ENCODE peak calls at places on chromosomes 5 and 9, in six cellular contexts. R is HTR-8/SVneo; A is NCI-H446 treated with DMSO at 0.1 percent for 48 hours; M is activated CD4-positive, alpha-beta T cell treated with anti-CD3 and anti-CD28 coated beads for 36 hours; W is NCI-H1436; K is anterior cingulate cortex. T is an unnamed sample.

GRCh38 chr5:139725073-139725830 is 70.4 kb upstream of the PSD2 start:
- DNase-seq in M (no peak), W (no peak), R (peak; percentile 97), K (no peak), A (no peak), T (no peak)

GRCh38 chr5:179278119-179278518 is 67.1 kb downstream of the ADAMTS2 start:
- DNase-seq in R (no peak), K (no peak), W (no peak), M (no peak), A (no peak), T (no peak)

GRCh38 chr9:4301971-4302427 is 2.1 kb upstream of the GLIS3 start:
- DNase-seq in M (peak; percentile 59), A (no peak), W (no peak), K (no peak), R (peak; percentile 45), T (no peak)

GRCh38 chr9:119795395-119795794 is 426.2 kb upstream of the BRINP1 start:
- DNase-seq in M (no peak), W (no peak), R (no peak), K (no peak), A (no peak), T (no peak)

GRCh38 chr9:133689151-133689763 is 48.9 kb downstream of the SARDH start:
- DNase-seq in W (no peak), R (no peak), K (no peak), M (no peak), A (no peak), T (no peak)

GRCh38 chr5:113357696-113358476 is 76.9 kb downstream of the TSSK1B start:
- DNase-seq in M (no peak), R (no peak), K (no peak), W (no peak), A (no peak), T (no peak)

GRCh38 chr5:86684222-86684621 is 66.5 kb downstream of the COX7C start:
- DNase-seq in K (no peak), M (no peak), A (no peak), W (no peak), R (no peak), T (no peak)

GRCh38 chr5:92969781-92970237 is 611.2 kb downstream of the NR2F1-AS1 start:
- DNase-seq in K (no peak), M (no peak), A (no peak), W (no peak), R (no peak), T (no peak)

GRCh38 chr9:90813523-90813922 is 11.9 kb downstream of the SYK start:
- DNase-seq in A (no peak), M (no peak), W (no peak), R (no peak), K (no peak), T (no peak)

GRCh38 chr9:110101531-110102161 is 106.3 kb downstream of the C9orf152 start:
- DNase-seq in R (no peak), A (no peak), W (no peak), M (no peak), K (no peak), T (no peak)

GRCh38 chr5:9624196-9624947 is 5.8 kb downstream of the TAS2R1 start:
- DNase-seq in K (no peak), A (no peak), M (no peak), R (no peak), W (no peak), T (no peak)

GRCh38 chr5:39624268-39624886 is 199.6 kb upstream of the DAB2 start:
- DNase-seq in M (no peak), W (no peak), K (no peak), A (no peak), R (no peak), T (no peak)

GRCh38 chr9:134895103-134895502 is 14.5 kb downstream of the FCN2 start:
- DNase-seq in K (no peak), R (no peak), W (no peak), A (peak; percentile 68), M (no peak), T (no peak)

GRCh38 chr5:36403601-36404311 is 102.1 kb upstream of the RANBP3L start:
- DNase-seq in K (peak; percentile 2), M (no peak), R (no peak), W (no peak), A (no peak), T (no peak)

GRCh38 chr5:10854526-10855277 is 93.7 kb upstream of the DAP start:
- DNase-seq in W (no peak), R (no peak), M (no peak), A (no peak), K (no peak), T (no peak)

GRCh38 chr5:173782671-173783101 is 105.5 kb upstream of the CPEB4 start:
- DNase-seq in A (no peak), R (no peak), K (no peak), M (no peak), W (no peak), T (no peak)

GRCh38 chr5:97547999-97548797 is 365.2 kb upstream of the RIOK2 start:
- DNase-seq in K (no peak), R (no peak), A (no peak), M (no peak), W (no peak), T (no peak)

GRCh38 chr9:83959061-83959460 is 21.0 kb downstream of the HNRNPK start:
- DNase-seq in M (no peak), R (no peak), K (no peak), W (no peak), A (no peak), T (no peak)

GRCh38 chr9:135809166-135809565 is 98.2 kb downstream of the CAMSAP1 start:
- DNase-seq in R (no peak), M (no peak), K (no peak), A (no peak), W (no peak), T (no peak)

GRCh38 chr5:112234000-112234399 is 185.1 kb downstream of the EPB41L4A start:
- DNase-seq in A (no peak), K (no peak), W (no peak), R (no peak), M (no peak), T (no peak)

GRCh38 chr5:54285573-54286124 is 24.7 kb downstream of the ARL15 start:
- DNase-seq in K (no peak), M (no peak), W (no peak), R (no peak), A (no peak), T (no peak)

GRCh38 chr5:177498013-177498847 is 826 bp upstream of the PDLIM7 start:
- DNase-seq in R (no peak), W (no peak), A (no peak), M (peak; percentile 63), K (no peak), T (no peak)

GRCh38 chr9:5917888-5918287 is 27.2 kb downstream of the MLANA start:
- DNase-seq in A (no peak), R (no peak), M (no peak), W (no peak), K (no peak), T (no peak)

GRCh38 chr5:100790170-100790665 is 112.9 kb downstream of the ST8SIA4 start:
- DNase-seq in R (no peak), K (no peak), A (no peak), W (no peak), M (no peak), T (no peak)

GRCh38 chr9:117705386-117705785 is 1.2 kb downstream of the TLR4 start:
- DNase-seq in W (no peak), A (no peak), M (no peak), K (no peak), R (no peak), T (no peak)

GRCh38 chr9:8809747-8810146 is 1010.2 kb upstream of the DMAC1 start:
- DNase-seq in W (no peak), A (no peak), M (no peak), R (no peak), K (no peak), T (no peak)

GRCh38 chr5:67886761-67887160 is 328.8 kb upstream of the PIK3R1 start:
- DNase-seq in K (no peak), W (no peak), A (no peak), R (no peak), M (no peak), T (no peak)

GRCh38 chr9:83231039-83231438 is 168.1 kb upstream of the RASEF start:
- DNase-seq in R (no peak), W (peak; percentile 13), A (no peak), M (no peak), K (no peak), T (no peak)

GRCh38 chr9:33130501-33130900 is 36.6 kb downstream of the B4GALT1 start:
- DNase-seq in A (no peak), W (no peak), K (no peak), M (peak; percentile 43), R (no peak), T (no peak)